ENCODE peak calls at places on chromosomes 13 and 19, in seven cellular contexts. O is iPS DF 6.9, M is tibial artery, Z is mucosa of descending colon, U is psoas muscle, F is colonic mucosa, J is choroid plexus epithelial cell. P is an unnamed sample.

GRCh38 chr13:23950736-23951510 is 53.6 kb upstream of the C1QTNF9B start:
- DNase-seq in O (no peak), M (no peak), Z (no peak), U (no peak), F (no peak), J (no peak), P (no peak)

GRCh38 chr19:38003427-38004099 is 96.6 kb downstream of the SIPA1L3 start:
- DNase-seq in O (no peak), M (peak), Z (peak), U (peak), F (peak), J (peak), P (peak)

GRCh38 chr19:41206926-41207750 is 11.9 kb upstream of the AXL start:
- DNase-seq in O (no peak), M (peak), Z (peak), U (peak), F (peak), J (no peak), P (peak)

GRCh38 chr13:46152627-46153328 is 29.2 kb downstream of the LCP1 start:
- DNase-seq in O (no peak), M (no peak), Z (no peak), U (no peak), F (no peak), J (no peak), P (no peak)

GRCh38 chr19:15640294-15640903 is at the start of gene CYP4F3:
- DNase-seq in O (no peak), M (no peak), Z (peak), U (peak), F (peak), J (no peak), P (no peak)

GRCh38 chr13:105914637-105915036 is 620.8 kb downstream of the EFNB2 start:
- DNase-seq in O (no peak), M (no peak), Z (no peak), U (no peak), F (no peak), J (peak), P (peak)

GRCh38 chr19:47019431-47020041 is at the start of gene NPAS1:
- DNase-seq in O (no peak), M (no peak), Z (no peak), U (no peak), F (no peak), J (no peak), P (no peak)

GRCh38 chr13:24043590-24044350 is 116.8 kb upstream of the SPATA13 start:
- DNase-seq in O (no peak), M (no peak), Z (no peak), U (no peak), F (no peak), J (no peak), P (no peak)

GRCh38 chr19:6868341-6868740 is 19.0 kb upstream of the ADGRE1 start:
- DNase-seq in O (no peak), M (no peak), Z (peak), U (peak), F (peak), J (no peak), P (no peak)

GRCh38 chr13:21297452-21297851 is 121.0 kb downstream of the MRPL57 start:
- DNase-seq in O (no peak), M (no peak), Z (no peak), U (no peak), F (no peak), J (peak), P (peak)

GRCh38 chr13:48194392-48194754 is 38.6 kb upstream of the ITM2B start:
- DNase-seq in O (no peak), M (no peak), Z (no peak), U (no peak), F (no peak), J (peak), P (no peak)

GRCh38 chr19:8149261-8150094 is at the start of gene FBN3:
- DNase-seq in O (no peak), M (no peak), Z (no peak), U (no peak), F (no peak), J (no peak), P (no peak)

GRCh38 chr13:94703721-94704314 is 8.5 kb downstream of the SOX21 start:
- DNase-seq in O (no peak), M (no peak), Z (no peak), U (no peak), F (no peak), J (no peak), P (no peak)

GRCh38 chr13:94706101-94706853 is 6.1 kb downstream of the SOX21 start:
- DNase-seq in O (no peak), M (no peak), Z (no peak), U (no peak), F (no peak), J (no peak), P (no peak)

GRCh38 chr13:94703271-94703670 is 9.1 kb downstream of the SOX21 start:
- DNase-seq in O (no peak), M (no peak), Z (no peak), U (no peak), F (no peak), J (no peak), P (no peak)

GRCh38 chr13:94705081-94705751 is 7.1 kb downstream of the SOX21 start:
- DNase-seq in O (no peak), M (no peak), Z (no peak), U (no peak), F (no peak), J (peak), P (no peak)

DNA sequence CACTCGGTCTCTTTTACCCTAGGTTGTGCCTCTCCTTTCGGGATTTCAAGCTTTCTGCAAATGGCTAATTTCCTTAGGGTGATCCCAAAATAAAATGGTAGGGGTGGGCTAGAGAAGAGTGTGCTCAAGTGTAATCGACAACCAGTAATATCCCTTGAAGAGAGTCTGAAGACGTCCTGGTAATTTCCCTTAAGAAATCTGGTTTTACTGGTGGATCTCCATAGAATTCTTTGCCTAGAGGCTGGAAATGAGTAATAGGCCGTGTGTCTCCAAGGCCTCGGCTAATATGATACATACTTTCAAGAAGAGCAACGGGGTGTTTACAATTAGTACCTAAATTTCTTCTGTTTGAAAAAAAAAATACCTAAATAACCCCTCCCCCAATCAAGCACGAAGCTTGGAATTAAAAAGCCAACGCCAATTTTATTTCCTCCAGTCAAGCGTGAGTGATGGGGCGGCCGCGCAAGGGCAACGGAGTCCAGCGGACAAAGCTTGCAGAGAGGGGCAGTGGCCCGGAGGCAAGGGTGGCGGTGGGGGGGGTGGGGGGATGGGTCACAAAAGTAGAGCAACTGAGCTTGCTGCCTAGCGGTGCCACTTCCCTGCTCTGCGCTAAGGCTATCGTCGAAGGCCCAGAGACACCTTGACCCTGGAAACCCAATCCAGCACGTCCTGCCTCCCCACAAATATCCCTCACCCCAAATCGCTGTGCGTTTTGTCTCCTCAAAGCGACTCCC is 7.8 kb downstream of the SOX21 start:
- DNase-seq in O (no peak), M (no peak), Z (no peak), U (no peak), F (no peak), J (no peak), P (no peak)
- H3K4me3 ChIP-seq in O (no peak), M (no peak), Z (no peak), U (no peak), F (no peak), J (no peak), P (no peak)

DNA sequence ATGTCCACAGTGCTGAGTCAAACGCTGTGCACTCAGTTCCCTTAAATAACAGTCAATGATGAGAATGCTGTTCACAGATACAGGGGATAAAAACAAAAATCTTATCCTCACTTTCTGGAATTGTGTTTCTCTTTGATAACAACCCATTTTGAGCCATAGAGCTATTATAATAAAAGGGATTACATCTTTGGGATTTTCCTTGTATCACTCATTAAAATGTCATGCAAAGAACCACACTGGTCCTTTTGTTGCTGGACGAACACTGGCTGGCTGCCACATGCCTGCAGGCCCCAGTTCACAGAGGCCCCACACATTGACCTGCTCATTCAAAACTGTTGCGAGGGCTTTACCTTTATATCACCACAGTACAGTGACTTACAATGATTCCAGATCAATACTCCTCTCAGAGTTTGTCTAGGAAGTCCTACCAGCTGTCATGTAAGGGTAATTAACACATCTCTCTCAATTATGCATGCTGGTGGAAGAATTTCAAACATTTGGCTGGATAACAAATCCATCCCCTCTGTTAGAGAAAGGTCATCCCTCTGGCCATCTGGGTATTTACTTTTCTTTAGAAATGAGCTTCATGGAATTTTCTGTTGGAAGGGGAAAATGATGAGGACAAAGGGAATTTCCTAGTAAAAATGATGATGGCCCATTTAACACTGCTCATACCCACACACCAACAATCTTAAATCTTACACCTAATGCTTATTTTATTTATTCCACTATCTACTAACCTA is 85.9 kb downstream of the MBNL2 start:
- DNase-seq in O (no peak), M (no peak), Z (no peak), U (no peak), F (no peak), J (peak), P (peak)
- H3K4me3 ChIP-seq in O (no peak), M (no peak), Z (no peak), U (peak), F (no peak), J (no peak), P (no peak)

DNA sequence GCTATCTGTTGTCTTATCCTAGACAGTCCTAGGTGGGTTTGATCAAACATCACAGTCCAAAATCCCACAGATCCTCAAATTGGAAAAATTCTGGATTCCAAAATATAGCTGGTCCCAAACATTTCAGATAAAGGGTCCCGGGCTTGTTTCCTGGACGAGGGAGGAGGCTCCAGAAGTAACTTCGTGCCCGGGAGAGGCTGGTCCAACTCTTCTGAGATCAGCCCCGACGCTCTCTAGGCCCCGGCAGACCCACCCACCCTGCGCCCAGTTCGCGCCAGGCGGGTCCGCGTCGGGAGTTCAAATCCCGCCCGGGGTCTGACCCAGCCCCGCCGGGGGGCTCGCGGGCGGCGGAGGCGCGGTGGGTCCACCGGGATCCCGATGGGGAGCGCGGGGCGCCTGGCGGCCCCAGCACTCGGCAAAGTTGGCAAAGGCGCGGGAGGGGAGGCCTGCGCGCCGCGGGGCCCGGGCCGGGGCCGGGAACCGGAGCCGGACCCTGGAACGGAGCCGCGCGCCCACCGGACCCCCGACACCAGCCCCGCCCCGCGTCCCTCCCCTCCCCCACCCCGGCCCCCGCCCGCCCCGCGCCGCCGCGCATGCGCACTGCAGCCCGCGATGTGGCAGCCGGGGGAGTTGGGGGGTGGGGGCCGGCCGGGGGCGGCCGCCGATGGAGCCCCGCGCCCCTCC is 513 bp downstream of the MIER2 start:
- DNase-seq in O (no peak), M (no peak), Z (peak), U (peak), F (no peak), J (peak), P (no peak)
- H3K4me3 ChIP-seq in O (peak), M (peak), Z (peak), U (peak), F (peak), J (peak), P (peak)

DNA sequence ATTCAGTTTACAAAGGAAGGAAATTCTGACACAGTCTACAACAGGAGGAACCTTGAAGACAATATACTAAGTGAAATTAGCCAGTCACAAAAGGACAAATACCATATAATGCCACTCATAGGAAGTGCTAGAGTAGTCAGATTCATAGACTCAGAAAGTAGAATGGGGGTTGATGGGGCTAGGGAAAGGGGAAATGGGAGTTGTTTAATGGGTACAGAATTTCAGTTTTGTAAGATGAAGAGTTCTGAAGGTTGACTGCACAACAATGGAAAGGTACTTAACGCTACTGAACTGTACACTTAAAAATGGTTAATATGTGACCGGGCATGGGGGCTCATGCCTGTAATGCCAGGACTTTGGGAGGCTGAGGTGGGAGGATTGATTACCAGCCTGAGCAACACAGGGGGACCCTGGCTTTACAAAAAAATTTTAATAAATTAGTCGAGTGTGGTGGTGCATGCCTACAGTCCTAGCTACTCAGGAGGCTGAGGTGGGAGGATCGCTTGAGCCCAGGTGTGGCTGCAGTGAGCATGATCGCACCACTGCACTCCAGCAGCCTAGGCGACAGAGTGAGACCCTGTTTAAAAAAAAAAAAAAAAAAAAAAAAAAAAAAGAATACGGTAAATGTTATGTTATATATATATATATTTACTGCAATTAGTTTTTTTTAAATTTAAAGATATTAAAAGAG is 45.0 kb downstream of the SLC15A1 start:
- DNase-seq in O (no peak), M (no peak), Z (no peak), U (no peak), F (no peak), J (no peak), P (no peak)
- H3K4me3 ChIP-seq in O (no peak), M (no peak), Z (no peak), U (no peak), F (no peak), J (no peak), P (no peak)

DNA sequence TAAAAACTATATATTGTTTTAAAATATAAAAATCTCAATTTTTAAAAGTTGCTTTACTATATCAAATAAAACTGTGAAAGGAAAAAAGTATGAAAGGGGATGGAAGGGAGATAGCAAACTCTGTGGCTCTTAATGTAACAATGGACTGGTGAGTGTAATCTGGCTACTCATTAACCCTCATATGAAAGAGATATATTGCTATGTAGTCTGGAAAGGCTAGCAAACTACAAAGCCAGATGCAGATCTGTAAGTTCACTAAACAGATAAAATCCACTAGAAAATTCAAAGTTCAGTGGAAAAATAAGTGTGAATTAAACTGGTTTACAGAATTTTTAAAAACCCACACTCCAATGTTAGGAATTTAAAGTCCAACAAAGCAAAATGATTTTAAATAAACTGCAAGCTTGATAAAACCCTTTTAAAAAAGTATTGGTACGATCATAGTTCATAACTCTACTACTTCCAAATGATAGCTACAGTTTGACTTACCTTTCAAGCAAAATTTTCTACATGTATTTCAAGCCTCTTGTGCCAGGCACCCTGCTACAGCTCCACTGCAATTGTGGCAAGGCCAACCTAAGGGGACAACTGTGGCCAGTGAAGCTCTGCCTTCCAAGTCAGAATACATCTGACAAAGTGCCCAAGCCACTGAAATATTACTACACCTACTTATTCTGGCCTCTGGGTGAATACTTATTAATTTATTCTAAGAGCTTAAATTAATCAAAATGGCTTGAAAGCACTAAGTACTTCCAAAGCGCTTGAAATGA is 647 bp upstream of the ELF1 start:
- DNase-seq in O (no peak), M (no peak), Z (no peak), U (no peak), F (no peak), J (no peak), P (no peak)
- H3K4me3 ChIP-seq in O (no peak), M (no peak), Z (no peak), U (no peak), F (peak), J (no peak), P (no peak)

P was measured in fibroblast of mammary gland.